ENCODE peak calls at places on chromosomes 6 and 20, in four cellular contexts. One of them, this sample, is unnamed.

GRCh38 chr6:131061771-131062160 is 1.3 kb downstream of the EPB41L2 start:
- DNase-seq in K562: no peak
- DNase-seq in HEK293T: no peak
- DNase-seq in WTC11: no peak
- DNase-seq in this sample: no peak

GRCh38 chr6:68368845-68369244 is 266.2 kb upstream of the ADGRB3 start:
- DNase-seq in K562: no peak
- DNase-seq in HEK293T: no peak
- DNase-seq in WTC11: no peak
- DNase-seq in this sample: no peak

GRCh38 chr6:88661136-88661535 is 302.3 kb downstream of the RNGTT start:
- DNase-seq in WTC11: no peak
- DNase-seq in HEK293T: no peak
- DNase-seq in K562: no peak
- DNase-seq in this sample: no peak

GRCh38 chr20:33276303-33277113 is 6.5 kb upstream of the BPIFB1 start:
- DNase-seq in K562: no peak
- DNase-seq in WTC11: no peak
- DNase-seq in HEK293T: no peak
- DNase-seq in this sample: peak

GRCh38 chr6:134324766-134325165 is 6.9 kb upstream of the SGK1 start:
- DNase-seq in WTC11: no peak
- DNase-seq in K562: no peak
- DNase-seq in HEK293T: no peak
- DNase-seq in this sample: no peak

GRCh38 chr6:47288245-47289090 is 21.2 kb downstream of the TNFRSF21 start:
- DNase-seq in HEK293T: no peak
- DNase-seq in WTC11: no peak
- DNase-seq in K562: no peak
- DNase-seq in this sample: no peak

GRCh38 chr6:73134588-73134987 is 90.7 kb downstream of the KHDC1L start:
- DNase-seq in HEK293T: peak
- DNase-seq in WTC11: peak
- DNase-seq in K562: peak
- DNase-seq in this sample: peak

GRCh38 chr6:20698675-20699074 is 164.4 kb downstream of the CDKAL1 start:
- DNase-seq in K562: no peak
- DNase-seq in WTC11: no peak
- DNase-seq in HEK293T: no peak
- DNase-seq in this sample: no peak

GRCh38 chr6:62009445-62009844 is 276.6 kb downstream of the KHDRBS2 start:
- DNase-seq in K562: no peak
- DNase-seq in HEK293T: no peak
- DNase-seq in WTC11: no peak
- DNase-seq in this sample: no peak

GRCh38 chr6:90739802-90740201 is 152.9 kb upstream of the MAP3K7 start:
- DNase-seq in HEK293T: no peak
- DNase-seq in WTC11: no peak
- DNase-seq in K562: no peak
- DNase-seq in this sample: no peak

DNA sequence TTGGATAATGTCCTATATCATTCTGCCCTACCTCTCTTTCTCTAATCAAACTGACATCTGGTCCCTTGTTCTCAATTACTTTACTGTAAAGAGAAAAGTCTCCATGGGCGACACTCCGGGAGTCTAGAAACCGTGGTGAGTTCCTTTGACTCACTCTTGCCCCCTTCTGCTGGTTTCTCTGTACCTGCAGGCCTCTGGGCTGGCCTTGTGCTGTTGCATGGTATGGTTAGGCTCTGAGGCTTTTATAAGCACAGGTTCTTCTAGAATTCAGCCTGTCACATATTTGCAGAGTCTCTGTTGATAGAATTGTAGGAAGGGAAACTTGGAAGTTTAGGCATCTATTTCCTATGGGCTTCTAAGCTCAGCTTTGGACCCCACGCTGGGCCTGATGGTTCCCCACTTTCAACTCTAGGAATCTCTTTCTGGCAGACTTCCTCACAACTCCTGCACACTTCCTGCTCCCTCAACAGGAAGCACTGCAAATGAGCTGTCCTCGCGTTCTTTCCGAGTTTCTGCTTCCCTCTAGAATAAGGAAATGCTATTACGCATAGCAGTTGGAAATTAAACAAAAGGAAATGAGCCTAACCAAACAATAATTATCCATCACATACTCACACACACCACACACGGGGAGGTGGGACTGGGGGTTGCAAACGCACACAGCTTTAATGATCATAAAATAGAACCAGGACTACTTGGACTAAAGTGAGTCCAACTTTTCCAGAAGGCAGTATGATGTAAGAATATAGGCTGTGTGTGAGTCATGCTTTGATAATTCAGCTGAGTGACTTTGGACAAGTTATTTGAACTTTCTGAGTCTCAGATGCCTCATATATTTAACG is 683.3 kb downstream of the QKI start:
- DNase-seq in K562: no peak
- DNase-seq in HEK293T: no peak
- DNase-seq in WTC11: peak
- DNase-seq in this sample: no peak
- TF ChIP-seq ELF4 in K562: no peak
- TF ChIP-seq ELF4 in HEK293T: no peak
- TF ChIP-seq ELF4 in WTC11: no peak
- TF ChIP-seq ELF4 in this sample: no peak

GRCh38 chr6:156919819-156920379 is 142.7 kb downstream of the ARID1B start:
- DNase-seq in HEK293T: no peak
- DNase-seq in K562: no peak
- DNase-seq in WTC11: no peak
- DNase-seq in this sample: no peak
- TF ChIP-seq ELF4 in HEK293T: no peak
- TF ChIP-seq ELF4 in K562: no peak
- TF ChIP-seq ELF4 in WTC11: no peak
- TF ChIP-seq ELF4 in this sample: no peak

GRCh38 chr6:32195652-32195901 is 3.1 kb upstream of the GPSM3 start:
- DNase-seq in HEK293T: peak
- DNase-seq in K562: peak
- DNase-seq in WTC11: peak
- DNase-seq in this sample: peak

GRCh38 chr6:32195902-32196681 is 3.6 kb upstream of the GPSM3 start:
- DNase-seq in K562: peak
- DNase-seq in HEK293T: peak
- DNase-seq in WTC11: peak
- DNase-seq in this sample: peak

GRCh38 chr6:32194825-32195651 is 2.6 kb upstream of the GPSM3 start:
- DNase-seq in WTC11: no peak
- DNase-seq in HEK293T: peak
- DNase-seq in K562: peak
- DNase-seq in this sample: no peak

GRCh38 chr6:32198345-32198696 is 5.9 kb upstream of the GPSM3 start:
- DNase-seq in HEK293T: no peak
- DNase-seq in K562: no peak
- DNase-seq in WTC11: no peak
- DNase-seq in this sample: no peak

GRCh38 chr6:32196682-32197616 is 4.5 kb upstream of the GPSM3 start:
- DNase-seq in HEK293T: no peak
- DNase-seq in K562: peak
- DNase-seq in WTC11: no peak
- DNase-seq in this sample: no peak
- TF ChIP-seq ELF4 in HEK293T: no peak
- TF ChIP-seq ELF4 in K562: no peak
- TF ChIP-seq ELF4 in WTC11: no peak
- TF ChIP-seq ELF4 in this sample: no peak

GRCh38 chr20:14915356-14915755 is 577.9 kb upstream of the FLRT3 start:
- DNase-seq in HEK293T: no peak
- DNase-seq in K562: no peak
- DNase-seq in WTC11: no peak
- DNase-seq in this sample: no peak
- TF ChIP-seq ELF4 in HEK293T: no peak
- TF ChIP-seq ELF4 in K562: no peak
- TF ChIP-seq ELF4 in WTC11: no peak
- TF ChIP-seq ELF4 in this sample: no peak

GRCh38 chr6:36633915-36634314 is 39.8 kb downstream of the SRSF3 start:
- DNase-seq in K562: no peak
- DNase-seq in WTC11: no peak
- DNase-seq in HEK293T: no peak
- DNase-seq in this sample: peak
- TF ChIP-seq ELF4 in K562: no peak
- TF ChIP-seq ELF4 in WTC11: no peak
- TF ChIP-seq ELF4 in HEK293T: no peak
- TF ChIP-seq ELF4 in this sample: no peak

DNA sequence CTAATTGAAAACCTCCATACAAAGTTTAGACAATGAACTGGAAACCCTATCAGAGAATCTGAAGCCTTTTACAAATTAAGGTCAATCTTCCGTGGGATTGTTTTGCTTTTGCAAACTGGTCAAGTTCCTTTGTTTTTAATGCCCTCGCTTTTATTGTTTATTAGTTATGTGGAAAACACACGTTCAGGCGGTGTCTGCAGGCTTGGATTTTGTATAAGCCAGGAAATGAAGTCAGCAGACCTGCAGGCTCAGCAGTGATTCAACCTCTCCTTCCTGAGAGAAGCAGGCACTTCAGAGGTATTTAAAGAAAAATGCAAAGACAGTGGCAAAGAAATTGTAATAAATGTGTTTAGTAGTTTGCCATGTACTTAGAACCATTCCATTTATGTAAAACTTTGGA is 103.4 kb upstream of the PDE10A start:
- DNase-seq in WTC11: no peak
- DNase-seq in HEK293T: no peak
- DNase-seq in K562: no peak
- DNase-seq in this sample: no peak
- TF ChIP-seq ELF4 in WTC11: no peak
- TF ChIP-seq ELF4 in HEK293T: no peak
- TF ChIP-seq ELF4 in K562: no peak
- TF ChIP-seq ELF4 in this sample: no peak